ENCODE peak calls at places on chromosome 14, in ten cellular contexts. M is pancreas, H is nephron progenitor cell, B is GM10248, I is stomach, D is WTC11, L is left ventricle myocardium inferior, N is GM13977, U is NB4, V is IMR-90. R is an unnamed sample.

GRCh38 chr14:103626150-103626850 is 2.7 kb upstream of the KLC1 start:
- DNase-seq in D (no peak), B (no peak), H (no peak), U (peak; percentile 22), L (no peak), V (no peak), I (no peak), N (no peak), M (no peak), R (no peak)

GRCh38 chr14:67191768-67192290 is 2.6 kb downstream of the GARIN2 start:
- DNase-seq in B (no peak), I (no peak), M (no peak), L (no peak), N (no peak), U (no peak), V (peak; percentile 48), H (no peak), D (no peak), R (no peak)

GRCh38 chr14:68780358-68781160 is 12.3 kb downstream of the ZFP36L1 start:
- DNase-seq in N (no peak), M (no peak), L (peak; percentile 73), U (peak; percentile 65), H (no peak), I (peak; percentile 66), V (peak; percentile 62), B (no peak), D (no peak), R (no peak)

GRCh38 chr14:32400480-32400879 is 71.4 kb downstream of the AKAP6 start:
- DNase-seq in B (no peak), N (no peak), L (no peak), D (no peak), I (no peak), H (no peak), U (no peak), M (no peak), V (peak; percentile 30), R (no peak)

GRCh38 chr14:81400202-81400678 is at the start of gene STON2:
- DNase-seq in N (no peak), H (no peak), I (no peak), U (peak; percentile 67), D (no peak), M (no peak), L (no peak), V (no peak), B (no peak), R (no peak)

GRCh38 chr14:102182190-102182589 is 42.5 kb downstream of the WDR20 start:
- DNase-seq in H (no peak), L (no peak), B (no peak), V (peak; percentile 62), I (no peak), M (no peak), D (no peak), N (no peak), U (peak; percentile 31), R (no peak)

GRCh38 chr14:79028281-79028680 is 858.1 kb downstream of the NRXN3 start:
- DNase-seq in B (no peak), U (peak; percentile 72), H (no peak), L (no peak), V (no peak), M (no peak), N (no peak), I (no peak), D (no peak), R (no peak)

GRCh38 chr14:60250318-60251035 is 1.5 kb downstream of the PPM1A start:
- DNase-seq in D (no peak), B (no peak), N (no peak), I (no peak), L (no peak), U (peak; percentile 15), H (peak; percentile 31), M (no peak), V (peak; percentile 9), R (no peak)

GRCh38 chr14:92677087-92677668 is 71.2 kb downstream of the LGMN start:
- DNase-seq in L (no peak), D (no peak), B (peak; percentile 89), M (no peak), H (no peak), I (no peak), V (no peak), U (peak; percentile 97), N (peak; percentile 92), R (no peak)

GRCh38 chr14:73746540-73747385 is 32.6 kb upstream of the PNMA1 start:
- DNase-seq in D (peak; percentile 22), I (no peak), M (no peak), V (no peak), B (no peak), H (no peak), L (no peak), U (peak; percentile 75), N (no peak), R (no peak)
- TF ChIP-seq CTCF in D (no peak), I (no peak), M (no peak), V (peak; percentile 38), B (peak; percentile 21), H (no peak), L (peak; percentile 37), U (peak; percentile 45), N (peak; percentile 18), R (no peak)

DNA sequence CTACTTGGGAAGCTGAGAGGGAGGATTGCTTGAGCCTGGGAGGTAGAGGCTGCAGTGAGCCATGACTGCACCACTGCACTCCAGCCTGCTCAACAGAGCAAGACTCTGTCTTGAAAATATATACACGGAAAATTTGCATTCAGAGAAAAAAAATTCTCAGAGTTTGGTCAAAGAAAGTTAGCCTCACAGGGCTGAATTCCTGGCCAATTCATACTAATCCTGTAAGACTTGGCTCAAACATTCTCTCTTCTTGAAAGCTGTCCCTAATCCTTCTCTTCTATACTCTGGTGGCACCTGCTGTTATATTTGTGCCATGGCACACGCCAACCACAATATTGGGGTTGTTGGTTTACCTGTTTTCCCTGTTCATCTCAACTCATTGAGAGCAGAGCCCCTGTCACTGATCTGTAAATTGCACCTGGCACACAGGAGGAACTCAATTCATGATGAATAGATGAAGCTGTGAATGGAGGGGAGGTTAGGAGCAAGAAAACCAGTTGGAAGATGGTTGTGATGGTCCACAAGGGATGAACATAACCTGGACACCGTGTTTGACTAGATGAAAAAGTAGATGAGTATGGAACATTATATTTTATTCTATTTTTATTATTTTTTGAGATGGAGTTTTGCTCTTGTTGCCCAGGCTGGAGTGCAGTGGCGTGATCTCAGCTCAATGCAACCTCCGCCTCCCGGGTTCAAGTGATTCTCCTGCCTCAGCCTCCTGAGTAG is 36.8 kb upstream of the SPTSSA start:
- DNase-seq in U (peak; percentile 28), N (peak; percentile 23), D (no peak), H (no peak), M (no peak), L (no peak), V (peak; percentile 22), B (peak; percentile 26), I (peak; percentile 53), R (no peak)
- TF ChIP-seq CTCF in U (peak; percentile 32), N (peak; percentile 38), D (peak; percentile 12), H (no peak), M (no peak), L (peak; percentile 58), V (peak; percentile 43), B (peak; percentile 40), I (peak; percentile 64), R (peak; percentile 44)

DNA sequence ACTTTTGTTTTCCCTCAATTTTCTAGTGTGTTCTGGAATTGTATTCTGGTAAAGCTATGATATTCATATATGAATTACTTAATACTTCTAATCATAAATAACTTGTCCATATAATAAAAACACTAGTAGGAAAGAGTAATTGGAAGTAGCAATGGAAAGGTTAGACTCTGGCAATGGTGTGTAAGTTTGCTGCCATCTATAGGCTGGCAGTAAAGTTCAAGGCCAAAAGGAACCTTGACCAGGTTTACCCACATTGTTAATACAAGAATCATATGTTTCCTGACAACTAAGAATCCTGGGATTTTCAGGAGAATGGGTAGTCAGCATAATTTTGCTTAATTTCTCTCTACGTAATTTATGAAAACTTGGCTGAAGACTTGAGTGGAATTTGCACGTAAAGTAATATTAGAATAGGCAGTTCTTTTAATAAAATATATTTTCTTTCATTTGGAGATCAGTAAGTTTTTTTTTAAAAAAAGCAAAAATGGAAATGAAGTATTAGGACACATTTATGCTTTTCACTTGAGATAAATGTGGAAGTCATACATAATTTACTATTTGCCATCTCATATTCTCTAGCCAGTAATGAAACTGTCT is 926.7 kb downstream of the GALC start:
- DNase-seq in L (no peak), N (no peak), U (peak; percentile 7), H (no peak), V (peak; percentile 4), D (no peak), I (no peak), M (no peak), B (no peak), R (no peak)
- TF ChIP-seq CTCF in L (no peak), N (no peak), U (peak; percentile 31), H (peak; percentile 45), V (peak; percentile 41), D (no peak), I (no peak), M (no peak), B (no peak), R (peak; percentile 57)

GRCh38 chr14:50056457-50056856 is 59.9 kb downstream of the VCPKMT start:
- DNase-seq in H (no peak), D (no peak), L (no peak), N (no peak), U (no peak), V (no peak), I (no peak), M (no peak), B (no peak), R (no peak)

GRCh38 chr14:50053935-50054334 is 62.4 kb downstream of the VCPKMT start:
- DNase-seq in L (no peak), I (no peak), D (no peak), V (no peak), N (no peak), B (no peak), M (no peak), H (no peak), U (no peak), R (no peak)

GRCh38 chr14:50058112-50058511 is 58.3 kb downstream of the VCPKMT start:
- DNase-seq in L (no peak), B (no peak), M (no peak), I (no peak), U (no peak), N (no peak), H (no peak), V (no peak), D (no peak), R (no peak)

GRCh38 chr14:50057331-50057730 is 59.0 kb downstream of the VCPKMT start:
- DNase-seq in H (no peak), U (no peak), I (no peak), N (no peak), M (no peak), D (no peak), B (no peak), L (no peak), V (no peak), R (no peak)

DNA sequence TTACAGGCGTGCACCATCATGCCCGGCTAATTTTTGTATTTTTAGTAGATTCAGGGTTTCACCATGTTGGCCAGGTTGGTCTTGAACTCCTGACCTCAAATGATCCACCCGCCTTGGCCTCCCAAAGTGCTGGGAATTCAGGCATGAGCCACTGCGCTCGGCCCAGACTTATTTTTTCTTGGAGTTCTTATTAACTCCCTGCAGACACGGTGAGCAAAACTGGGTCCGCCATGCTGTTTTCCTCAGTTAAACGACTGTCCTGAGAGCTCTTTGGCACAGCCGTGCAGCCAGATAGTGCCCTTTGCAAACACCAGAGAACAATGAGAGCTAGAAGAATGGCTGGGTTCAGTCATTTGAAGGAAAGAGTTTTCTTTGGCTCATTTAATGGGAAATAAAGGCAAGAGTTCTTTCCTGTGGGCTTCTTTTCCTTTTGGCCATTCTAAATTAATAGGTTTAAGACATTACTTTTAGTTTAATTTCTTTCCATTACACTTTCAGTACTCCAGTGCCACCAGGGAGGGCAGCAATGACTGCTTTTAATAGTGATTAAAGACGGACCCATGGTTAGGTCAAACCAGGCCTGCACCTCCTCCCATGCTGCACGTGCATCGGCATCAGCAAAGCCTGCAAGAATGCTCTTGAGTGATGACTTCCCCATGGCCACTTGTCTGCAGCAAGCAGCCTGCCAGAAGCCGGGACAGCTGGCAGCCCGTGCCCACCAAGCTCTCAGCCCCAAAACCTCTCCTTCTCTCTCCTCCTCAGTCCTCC is 60.7 kb downstream of the VCPKMT start:
- DNase-seq in B (no peak), D (no peak), U (peak; percentile 31), L (no peak), H (no peak), V (no peak), I (no peak), N (no peak), M (no peak), R (no peak)
- TF ChIP-seq CTCF in B (no peak), D (no peak), U (no peak), L (peak; percentile 24), H (no peak), V (peak; percentile 13), I (no peak), N (no peak), M (no peak), R (no peak)

R was measured in neural crest cell.